ENCODE peak calls at places on chromosomes 3 and 15, in four cellular contexts. R is upper lobe of right lung, H is brain microvascular endothelial cell, A is IMR-90. Y is an unnamed sample.

GRCh38 chr3:161559177-161559998 is 62.8 kb downstream of the OTOL1 start:
- DNase-seq in R (no peak), H (peak), A (peak), Y (peak)

GRCh38 chr3:56987238-56987932 is 73.1 kb upstream of the SPATA12 start:
- DNase-seq in R (no peak), H (no peak), A (no peak), Y (peak)

GRCh38 chr15:39774688-39775267 is 7.9 kb downstream of the FSIP1 start:
- DNase-seq in R (no peak), H (no peak), A (no peak), Y (no peak)

GRCh38 chr3:194971009-194971408 is 285.3 kb downstream of the FAM43A start:
- DNase-seq in R (no peak), H (no peak), A (no peak), Y (no peak)

GRCh38 chr3:112333386-112334334 is 704 bp downstream of the CD200 start:
- DNase-seq in R (no peak), H (no peak), A (no peak), Y (no peak)

GRCh38 chr3:57094011-57094535 is 33.6 kb downstream of the SPATA12 start:
- DNase-seq in R (no peak), H (no peak), A (no peak), Y (no peak)

GRCh38 chr3:177521305-177521704 is 324.0 kb upstream of the TBL1XR1 start:
- DNase-seq in R (peak), H (no peak), A (no peak), Y (no peak)

GRCh38 chr3:15860014-15860934 is 62.5 kb upstream of the ANKRD28 start:
- DNase-seq in R (peak), H (peak), A (peak), Y (peak)

GRCh38 chr3:63990733-63991132 is 32.6 kb downstream of the PSMD6 start:
- DNase-seq in R (no peak), H (no peak), A (no peak), Y (no peak)

GRCh38 chr3:151962891-151963290 is 89.4 kb downstream of the SUCNR1 start:
- DNase-seq in R (no peak), H (no peak), A (no peak), Y (peak)

GRCh38 chr15:39976291-39977274 is 42.7 kb downstream of the EIF2AK4 start:
- DNase-seq in R (peak), H (peak), A (peak), Y (peak)

GRCh38 chr3:30231277-30232141 is 374.9 kb upstream of the TGFBR2 start:
- DNase-seq in R (no peak), H (no peak), A (peak), Y (peak)

GRCh38 chr3:88301273-88302002 is 151.7 kb downstream of the C3orf38 start:
- DNase-seq in R (no peak), H (no peak), A (no peak), Y (no peak)

GRCh38 chr3:129567176-129567705 is 24.3 kb downstream of the H1-8 start:
- DNase-seq in R (no peak), H (no peak), A (no peak), Y (peak)

GRCh38 chr3:45130476-45130875 is 15.7 kb downstream of the CDCP1 start:
- DNase-seq in R (no peak), H (no peak), A (no peak), Y (no peak)

GRCh38 chr3:148078659-148079058 is 619.0 kb upstream of the AGTR1 start:
- DNase-seq in R (no peak), H (no peak), A (no peak), Y (no peak)

GRCh38 chr15:62796296-62796695 is 246.3 kb upstream of the TPM1 start:
- DNase-seq in R (no peak), H (no peak), A (no peak), Y (no peak)

GRCh38 chr3:158489181-158489580 is 81.8 kb upstream of the MLF1 start:
- DNase-seq in R (no peak), H (no peak), A (no peak), Y (no peak)

GRCh38 chr3:81550415-81550814 is 211.0 kb downstream of the GBE1 start:
- DNase-seq in R (no peak), H (peak), A (peak), Y (peak)

GRCh38 chr3:15520185-15520584 is 1.3 kb downstream of the COLQ start:
- DNase-seq in R (no peak), H (no peak), A (no peak), Y (no peak)

GRCh38 chr15:61839541-61839940 is 220.7 kb downstream of the VPS13C start:
- DNase-seq in R (no peak), H (peak), A (peak), Y (no peak)

GRCh38 chr15:77852241-77853007 is 219.7 kb upstream of the LINGO1 start:
- DNase-seq in R (peak), H (no peak), A (no peak), Y (no peak)

GRCh38 chr15:81394609-81395008 is 20.6 kb upstream of the TMC3 start:
- DNase-seq in R (no peak), H (no peak), A (no peak), Y (no peak)
- TF ChIP-seq CTCF in R (no peak), H (no peak), A (no peak), Y (no peak)

DNA sequence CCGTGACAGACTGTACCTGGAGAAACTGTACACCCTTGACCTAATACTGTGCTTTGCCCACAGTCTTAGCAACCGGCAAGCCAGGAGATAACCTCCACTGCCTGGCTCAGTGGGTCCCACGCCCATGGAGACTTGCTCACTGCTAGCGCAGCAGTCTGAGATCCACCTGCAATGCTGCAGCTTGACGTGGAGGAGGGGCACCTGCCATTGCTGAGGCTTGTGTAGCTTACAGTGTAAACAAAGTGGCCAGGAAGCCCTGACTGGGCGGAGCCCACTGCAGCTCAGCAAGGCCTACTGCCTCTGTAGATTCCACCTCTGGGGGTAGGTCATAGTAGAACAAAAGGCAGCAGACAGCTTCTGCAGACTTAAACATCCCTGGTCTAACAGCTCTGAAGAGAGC is 189.3 kb downstream of the EDEM1 start:
- DNase-seq in R (no peak), H (no peak), A (no peak), Y (no peak)
- H3K4me3 ChIP-seq in R (no peak), H (no peak), A (no peak), Y (no peak)

GRCh38 chr3:107514453-107514852 is 8.3 kb upstream of the BBX start:
- DNase-seq in R (no peak), H (no peak), A (no peak), Y (no peak)

GRCh38 chr3:107518050-107518449 is 4.7 kb upstream of the BBX start:
- DNase-seq in R (no peak), H (no peak), A (no peak), Y (no peak)

GRCh38 chr3:107512108-107512507 is 10.7 kb upstream of the BBX start:
- DNase-seq in R (no peak), H (no peak), A (no peak), Y (no peak)

GRCh38 chr3:107520535-107520934 is 2.2 kb upstream of the BBX start:
- DNase-seq in R (no peak), H (no peak), A (no peak), Y (no peak)

GRCh38 chr3:107516475-107516874 is 6.3 kb upstream of the BBX start:
- DNase-seq in R (no peak), H (no peak), A (no peak), Y (no peak)
- TF ChIP-seq CTCF in R (no peak), H (no peak), A (no peak), Y (no peak)

DNA sequence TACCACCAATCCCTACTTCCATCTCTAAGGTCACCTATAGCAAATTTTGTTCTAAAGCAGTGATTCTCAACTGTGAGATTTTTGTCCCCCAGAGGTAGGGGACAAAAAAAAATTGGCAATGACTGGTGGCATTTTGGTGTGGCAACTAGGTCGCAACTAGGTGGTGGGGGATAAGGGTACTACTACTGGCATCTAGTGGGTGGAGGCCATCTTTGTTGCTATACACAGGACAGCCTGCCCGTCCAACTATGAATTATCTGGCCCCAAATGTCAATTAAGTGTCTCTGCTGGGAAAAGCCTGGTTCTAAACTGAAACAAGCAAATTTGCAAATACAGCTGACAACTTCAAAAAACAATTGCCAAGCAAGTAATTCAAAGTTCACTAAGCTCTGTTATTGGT is 1.4 kb downstream of the MTMR10 start:
- DNase-seq in R (no peak), H (no peak), A (no peak), Y (peak)
- H3K4me3 ChIP-seq in R (peak), H (peak), A (peak), Y (peak)

GRCh38 chr3:138097192-138097829 is 18.1 kb downstream of the DZIP1L start:
- DNase-seq in R (no peak), H (no peak), A (no peak), Y (no peak)
- TF ChIP-seq CTCF in R (peak), H (peak), A (peak), Y (peak)

GRCh38 chr3:186976802-186977201 is 46.5 kb downstream of the ST6GAL1 start:
- DNase-seq in R (no peak), H (no peak), A (no peak), Y (no peak)
- H3K4me3 ChIP-seq in R (no peak), H (no peak), A (no peak), Y (no peak)

DNA sequence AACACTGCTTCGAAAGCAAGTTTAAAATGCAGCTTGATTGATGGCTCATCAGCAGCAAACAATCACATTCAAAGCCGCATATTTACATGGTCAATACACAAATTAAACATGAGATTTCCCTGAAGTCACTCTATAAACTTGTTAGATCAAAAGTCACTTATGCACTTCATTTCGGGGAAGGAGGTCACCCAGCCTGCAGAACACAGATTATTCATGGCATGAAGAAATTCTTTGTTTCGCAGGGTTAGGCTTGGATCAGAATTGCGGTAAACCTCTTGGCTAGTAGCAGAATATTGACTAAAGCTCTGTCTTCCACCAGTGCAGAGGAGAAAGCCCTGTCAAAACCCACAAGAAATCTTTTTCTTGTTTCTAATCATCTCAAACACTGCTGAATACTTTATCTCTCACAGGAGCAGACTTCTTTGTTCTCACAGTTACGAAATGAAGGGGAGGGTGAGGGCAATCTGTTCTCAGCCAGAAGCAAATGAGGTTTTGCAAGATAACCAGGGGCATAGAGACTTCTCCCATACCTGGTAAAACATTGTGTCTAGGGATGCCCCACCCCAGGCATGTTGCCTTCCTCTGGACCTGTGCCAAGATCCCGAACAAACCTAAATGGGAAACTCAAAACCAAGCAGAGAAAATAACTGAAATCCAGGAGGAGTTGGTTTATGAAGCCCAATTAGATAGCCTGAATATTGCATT is 133.3 kb upstream of the CHL1 start:
- DNase-seq in R (no peak), H (no peak), A (no peak), Y (no peak)
- TF ChIP-seq CTCF in R (no peak), H (no peak), A (no peak), Y (no peak)

DNA sequence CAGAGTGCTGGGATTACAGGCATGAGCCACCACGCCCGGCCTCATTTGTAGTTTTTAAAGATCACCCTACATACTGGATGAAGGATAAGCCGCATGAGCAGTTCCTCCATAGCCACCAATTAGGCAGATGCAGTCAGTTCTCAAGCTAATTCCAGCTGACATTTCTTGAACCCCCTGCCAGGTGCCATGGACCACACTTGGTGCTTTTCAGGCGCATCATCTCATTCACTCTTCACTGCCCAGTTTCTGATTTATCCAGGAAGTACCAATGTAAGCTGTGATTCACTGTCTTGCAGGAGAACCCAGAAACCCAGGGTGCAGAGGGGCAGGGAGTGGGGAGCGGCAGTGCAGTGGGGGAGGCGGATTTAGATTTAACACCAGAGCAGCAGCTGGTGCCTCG is 56.5 kb upstream of the RASA2 start:
- DNase-seq in R (no peak), H (no peak), A (no peak), Y (no peak)
- H3K4me3 ChIP-seq in R (no peak), H (no peak), A (no peak), Y (no peak)

DNA sequence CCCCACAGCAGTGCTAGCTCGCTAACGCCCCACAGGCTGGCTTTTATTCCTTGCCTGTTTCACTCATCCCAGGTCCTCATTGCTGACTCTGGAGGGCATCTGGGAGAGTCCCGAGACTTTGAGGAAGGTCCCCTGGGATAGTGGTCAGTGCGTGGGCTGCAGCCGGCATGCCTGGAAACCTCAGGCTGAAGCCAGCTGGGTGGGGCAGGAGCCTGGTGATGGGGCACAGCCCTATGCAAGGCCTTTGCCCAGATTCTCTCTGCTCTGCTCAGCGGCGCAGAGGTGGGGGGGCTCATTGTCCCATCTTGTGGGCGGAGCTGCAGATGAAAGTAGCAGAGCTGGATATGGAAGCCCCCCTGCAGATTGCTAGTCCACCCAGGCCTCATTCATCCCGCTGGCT is 55.7 kb upstream of the SMAD6 start:
- DNase-seq in R (no peak), H (peak), A (no peak), Y (peak)
- TF ChIP-seq CTCF in R (no peak), H (no peak), A (no peak), Y (no peak)

DNA sequence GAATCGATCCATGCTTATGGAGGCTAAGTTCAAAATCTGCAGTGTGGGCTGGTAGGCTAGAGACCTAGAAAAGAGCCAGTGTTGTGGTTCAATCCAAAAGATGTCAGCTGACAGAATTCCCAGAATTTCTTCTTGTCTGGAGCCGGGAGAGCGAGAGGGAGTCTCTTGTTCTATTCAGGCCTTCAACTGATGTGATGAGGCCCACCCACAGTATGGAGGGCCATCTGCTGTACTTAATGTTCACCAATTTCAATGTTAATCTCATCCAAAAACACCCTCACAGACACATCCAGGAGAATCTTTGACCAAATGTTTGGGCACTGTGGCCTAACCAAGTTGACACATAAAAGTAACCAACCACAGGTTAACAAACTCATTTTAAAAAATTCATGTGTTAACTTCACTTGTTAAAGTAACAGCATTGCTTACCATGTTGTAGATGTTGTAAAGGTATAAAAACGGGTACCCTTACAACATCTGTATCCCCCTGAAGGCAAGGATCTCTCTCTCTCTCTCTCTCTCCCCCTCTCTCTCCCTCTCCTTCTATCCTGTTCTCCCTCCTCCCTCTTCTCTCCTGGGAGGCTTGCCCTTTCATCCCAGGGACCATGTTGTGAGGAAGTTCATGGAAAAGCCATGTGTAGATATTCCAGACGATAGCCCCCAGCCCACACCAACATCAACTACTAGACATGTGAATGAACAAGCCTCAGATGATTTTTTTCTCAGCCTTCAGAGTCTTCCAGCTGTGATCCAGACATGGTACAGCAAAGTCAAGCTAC is 66.4 kb upstream of the CHD2 start:
- DNase-seq in R (no peak), H (no peak), A (no peak), Y (no peak)
- H3K4me3 ChIP-seq in R (no peak), H (no peak), A (no peak), Y (no peak)